ENCODE peak calls at places on chromosomes 12 and 14, in seven cellular contexts. R is activated CD4-positive, CD25-positive, alpha-beta regulatory T cell; I is epithelial cell of prostate; W is nephron progenitor cell; V is A172; S is dorsolateral prefrontal cortex; M is small intestine. D is an unnamed sample.

GRCh38 chr12:97464241-97465011 is 1.8 kb downstream of the RMST start:
- DNase-seq in R (no peak), M (no peak), S (no peak), V (no peak), W (peak; percentile 5), I (no peak), D (no peak)

GRCh38 chr12:121843236-121843982 is 15.2 kb downstream of the HPD start:
- DNase-seq in S (no peak), R (no peak), V (no peak), M (no peak), W (no peak), I (no peak), D (no peak)

GRCh38 chr14:32933943-32934890 is 4.5 kb upstream of the NPAS3 start:
- DNase-seq in I (no peak), S (peak; percentile 70), R (no peak), V (peak; percentile 22), W (peak; percentile 71), M (no peak), D (no peak)

GRCh38 chr14:49187799-49188198 is 398.4 kb downstream of the RPS29 start:
- DNase-seq in M (no peak), V (no peak), R (no peak), S (no peak), I (no peak), W (no peak), D (no peak)

GRCh38 chr14:105326891-105327694 is 12.5 kb downstream of the PACS2 start:
- DNase-seq in M (no peak), R (no peak), S (no peak), W (peak; percentile 42), V (no peak), I (no peak), D (no peak)

GRCh38 chr14:32560213-32560857 is 231.2 kb downstream of the AKAP6 start:
- DNase-seq in V (peak; percentile 81), S (peak; percentile 57), R (no peak), I (peak; percentile 44), M (peak; percentile 70), W (peak; percentile 59), D (no peak)

GRCh38 chr12:25775968-25776367 is 182.5 kb upstream of the RASSF8 start:
- DNase-seq in I (peak; percentile 62), W (peak; percentile 57), R (no peak), V (peak; percentile 44), S (no peak), M (no peak), D (no peak)

GRCh38 chr12:110936367-110937103 is 16.2 kb upstream of the MYL2 start:
- DNase-seq in R (no peak), W (no peak), I (no peak), S (no peak), V (no peak), M (no peak), D (no peak)

GRCh38 chr14:51657762-51658161 is 6.1 kb downstream of the FRMD6 start:
- DNase-seq in I (no peak), W (no peak), R (no peak), V (no peak), S (no peak), M (no peak), D (no peak)

GRCh38 chr12:117105902-117106301 is 6.7 kb upstream of the TESC start:
- DNase-seq in M (peak; percentile 22), R (no peak), S (no peak), I (peak; percentile 94), V (no peak), W (no peak), D (peak; percentile 51)

GRCh38 chr12:113019045-113019444 is 37.5 kb upstream of the DTX1 start:
- DNase-seq in V (peak; percentile 60), I (no peak), R (no peak), M (no peak), W (no peak), S (no peak), D (no peak)

GRCh38 chr12:94162108-94162507 is 13.7 kb downstream of the PLXNC1 start:
- DNase-seq in I (no peak), M (no peak), V (no peak), S (no peak), R (no peak), W (no peak), D (no peak)

GRCh38 chr12:6846316-6846869 is 4.7 kb downstream of the CDCA3 start:
- DNase-seq in R (no peak), W (no peak), I (no peak), S (no peak), M (no peak), V (no peak), D (no peak)

GRCh38 chr14:69204753-69205152 is 13.5 kb downstream of the EXD2 start:
- DNase-seq in M (no peak), V (no peak), I (peak; percentile 66), R (no peak), S (no peak), W (no peak), D (no peak)

GRCh38 chr12:7144414-7145120 is 14.4 kb downstream of the CLSTN3 start:
- DNase-seq in I (no peak), S (no peak), V (no peak), R (no peak), W (no peak), M (peak; percentile 32), D (no peak)

GRCh38 chr12:50003595-50003994 is 21.7 kb downstream of the RACGAP1 start:
- DNase-seq in V (no peak), S (no peak), M (no peak), I (no peak), R (no peak), W (no peak), D (no peak)

GRCh38 chr12:116202940-116203339 is 74.6 kb downstream of the MED13L start:
- DNase-seq in S (no peak), M (no peak), W (no peak), R (no peak), I (no peak), V (no peak), D (no peak)

GRCh38 chr14:94113490-94113889 is 3.0 kb downstream of the IFI27 start:
- DNase-seq in M (peak; percentile 44), I (no peak), S (no peak), W (no peak), V (no peak), R (no peak), D (no peak)

GRCh38 chr14:100427166-100427565 is 104.0 kb downstream of the SLC25A47 start:
- DNase-seq in W (no peak), S (no peak), R (no peak), V (no peak), M (no peak), I (no peak), D (no peak)

GRCh38 chr12:68538722-68539614 is 71.7 kb upstream of the RAP1B start:
- DNase-seq in V (peak; percentile 76), W (no peak), R (no peak), S (no peak), I (no peak), M (peak; percentile 27), D (peak; percentile 59)

GRCh38 chr14:76761198-76761848 is at the start of gene VASH1:
- DNase-seq in W (peak; percentile 77), R (peak; percentile 28), V (peak; percentile 22), I (no peak), M (peak; percentile 38), S (peak; percentile 79), D (no peak)

GRCh38 chr14:99231850-99232401 is 40.1 kb downstream of the BCL11B start:
- DNase-seq in R (no peak), S (no peak), I (no peak), V (no peak), M (no peak), W (peak; percentile 67), D (no peak)

GRCh38 chr12:106493531-106493930 is 89.3 kb upstream of the RFX4 start:
- DNase-seq in M (peak; percentile 17), V (no peak), S (no peak), I (no peak), W (no peak), R (no peak), D (no peak)

GRCh38 chr12:57135939-57136338 is 7.7 kb downstream of the LRP1 start:
- DNase-seq in V (no peak), M (no peak), W (peak; percentile 30), I (no peak), R (no peak), S (peak; percentile 71), D (no peak)

GRCh38 chr14:38248629-38249028 is 7.3 kb downstream of the CLEC14A start:
- DNase-seq in V (no peak), S (no peak), M (no peak), I (no peak), R (no peak), W (no peak), D (no peak)

D was measured in GM12878.